ENCODE peak calls at places on chromosomes 6 and 20, in ten cellular contexts. G is Peyer's patch, N is EL, L is fibroblast of mammary gland, V is T-cell, B is RPMI7951, R is amygdala, W is erythroblast, A is nucleus accumbens, C is GM13976. X is an unnamed sample.

GRCh38 chr20:1185316-1185741 is 548 bp upstream of the TMEM74B start:
- DNase-seq in N (no peak), V (no peak), G (peak; percentile 65), W (peak; percentile 59), C (peak; percentile 62), A (no peak), R (no peak), L (no peak), B (no peak), X (peak; percentile 32)

GRCh38 chr20:40880716-40881104 is 147.9 kb upstream of the TOP1 start:
- DNase-seq in B (no peak), L (no peak), C (no peak), G (no peak), N (no peak), A (no peak), V (no peak), W (no peak), R (no peak), X (no peak)

GRCh38 chr6:51618563-51618962 is 468.9 kb downstream of the PKHD1 start:
- DNase-seq in V (no peak), N (no peak), R (no peak), W (peak; percentile 12), G (no peak), C (no peak), B (no peak), L (peak; percentile 0), A (no peak), X (no peak)

GRCh38 chr6:131825946-131826345 is 18.1 kb downstream of the ENPP1 start:
- DNase-seq in W (no peak), V (no peak), L (no peak), B (no peak), C (no peak), R (no peak), G (no peak), A (no peak), N (no peak), X (no peak)

GRCh38 chr6:100435299-100435698 is 29.4 kb downstream of the SIM1 start:
- DNase-seq in A (no peak), V (no peak), N (peak; percentile 72), G (no peak), C (no peak), R (no peak), L (no peak), W (no peak), B (peak; percentile 22), X (no peak)

GRCh38 chr20:53713328-53714056 is 119.9 kb upstream of the ZNF217 start:
- DNase-seq in C (no peak), V (no peak), R (no peak), B (no peak), L (no peak), N (no peak), A (no peak), G (no peak), W (no peak), X (no peak)

GRCh38 chr20:3744806-3745685 is 12.6 kb downstream of the HSPA12B start:
- DNase-seq in V (peak; percentile 29), C (peak; percentile 69), A (no peak), G (peak; percentile 75), B (peak; percentile 89), N (no peak), L (peak; percentile 32), W (peak; percentile 89), R (no peak), X (no peak)

GRCh38 chr6:87200469-87201174 is 45.3 kb downstream of the ZNF292 start:
- DNase-seq in N (peak; percentile 11), B (no peak), G (no peak), W (peak; percentile 11), A (no peak), C (no peak), R (peak; percentile 5), L (peak; percentile 46), V (no peak), X (no peak)

GRCh38 chr20:59985864-59986263 is 27.6 kb downstream of the CDH26 start:
- DNase-seq in A (no peak), C (no peak), N (no peak), V (no peak), R (no peak), L (no peak), B (no peak), W (no peak), G (no peak), X (no peak)

GRCh38 chr20:52083627-52084232 is 107.8 kb downstream of the ZFP64 start:
- DNase-seq in G (no peak), B (peak; percentile 68), L (peak; percentile 74), N (peak; percentile 62), A (no peak), R (no peak), V (no peak), C (peak; percentile 61), W (peak; percentile 66), X (peak; percentile 43)

GRCh38 chr6:165850434-165851019 is 187.5 kb upstream of the PDE10A start:
- DNase-seq in G (peak; percentile 77), V (peak; percentile 18), A (no peak), L (peak; percentile 54), R (no peak), N (peak; percentile 18), B (peak; percentile 41), W (peak; percentile 62), C (peak; percentile 84), X (peak; percentile 79)

GRCh38 chr6:65707134-65707826 is at the start of gene EYS:
- DNase-seq in G (no peak), V (no peak), R (no peak), N (no peak), B (no peak), C (no peak), L (no peak), W (no peak), A (no peak), X (no peak)

GRCh38 chr6:123489589-123489988 is 147.2 kb downstream of the TRDN start:
- DNase-seq in L (peak; percentile 30), A (no peak), R (no peak), W (no peak), C (no peak), B (no peak), G (no peak), N (no peak), V (no peak), X (no peak)

GRCh38 chr20:33812673-33813462 is 1.7 kb downstream of the CHMP4B start:
- DNase-seq in B (peak; percentile 33), L (peak; percentile 19), W (peak; percentile 57), A (no peak), N (peak; percentile 34), R (no peak), G (no peak), C (no peak), V (no peak), X (no peak)

GRCh38 chr6:117188627-117189201 is 76.6 kb upstream of the VGLL2 start:
- DNase-seq in B (no peak), R (no peak), L (no peak), A (no peak), C (no peak), W (no peak), G (no peak), V (no peak), N (peak; percentile 17), X (no peak)